ENCODE peak calls at places on chromosomes 11 and 22, in five cellular contexts. One of them, this sample, is unnamed.

GRCh38 chr22:20919718-20920117 is 2.5 kb downstream of the CRKL start:
- DNase-seq in dorsolateral prefrontal cortex: no peak
- DNase-seq in C1 segment of cervical spinal cord: no peak
- DNase-seq in endothelial cell: no peak
- DNase-seq in ACHN: no peak
- DNase-seq in this sample: no peak

GRCh38 chr11:40867991-40868685 is 591.3 kb downstream of the LRRC4C start:
- DNase-seq in C1 segment of cervical spinal cord: no peak
- DNase-seq in dorsolateral prefrontal cortex: no peak
- DNase-seq in endothelial cell: no peak
- DNase-seq in ACHN: no peak
- DNase-seq in this sample: no peak

GRCh38 chr11:36153581-36153980 is 135.6 kb downstream of the COMMD9 start:
- DNase-seq in ACHN: no peak
- DNase-seq in C1 segment of cervical spinal cord: no peak
- DNase-seq in endothelial cell: no peak
- DNase-seq in dorsolateral prefrontal cortex: no peak
- DNase-seq in this sample: no peak

GRCh38 chr22:38299758-38300157 is 17.5 kb downstream of the CSNK1E start:
- DNase-seq in endothelial cell: no peak
- DNase-seq in C1 segment of cervical spinal cord: peak; percentile 24
- DNase-seq in dorsolateral prefrontal cortex: no peak
- DNase-seq in ACHN: no peak
- DNase-seq in this sample: no peak

GRCh38 chr22:24499706-24500105 is 4.6 kb downstream of the UPB1 start:
- DNase-seq in dorsolateral prefrontal cortex: no peak
- DNase-seq in ACHN: no peak
- DNase-seq in C1 segment of cervical spinal cord: no peak
- DNase-seq in endothelial cell: no peak
- DNase-seq in this sample: peak; percentile 35

GRCh38 chr11:77407613-77408012 is 66.3 kb downstream of the PAK1 start:
- DNase-seq in C1 segment of cervical spinal cord: peak; percentile 85
- DNase-seq in ACHN: peak; percentile 64
- DNase-seq in dorsolateral prefrontal cortex: no peak
- DNase-seq in endothelial cell: no peak
- DNase-seq in this sample: no peak

GRCh38 chr11:44016546-44017442 is 31.0 kb upstream of the ACCSL start:
- DNase-seq in C1 segment of cervical spinal cord: no peak
- DNase-seq in ACHN: no peak
- DNase-seq in endothelial cell: no peak
- DNase-seq in dorsolateral prefrontal cortex: no peak
- DNase-seq in this sample: no peak

GRCh38 chr11:17770048-17770652 is 35.6 kb downstream of the KCNC1 start:
- DNase-seq in ACHN: no peak
- DNase-seq in dorsolateral prefrontal cortex: peak; percentile 21
- DNase-seq in endothelial cell: no peak
- DNase-seq in C1 segment of cervical spinal cord: no peak
- DNase-seq in this sample: peak; percentile 67

GRCh38 chr11:12961615-12962014 is 47.5 kb upstream of the RASSF10 start:
- DNase-seq in C1 segment of cervical spinal cord: no peak
- DNase-seq in ACHN: no peak
- DNase-seq in endothelial cell: no peak
- DNase-seq in dorsolateral prefrontal cortex: no peak
- DNase-seq in this sample: no peak

GRCh38 chr11:120973501-120973900 is 50.4 kb upstream of the TBCEL start:
- DNase-seq in ACHN: no peak
- DNase-seq in dorsolateral prefrontal cortex: no peak
- DNase-seq in C1 segment of cervical spinal cord: no peak
- DNase-seq in endothelial cell: no peak
- DNase-seq in this sample: no peak